ENCODE peak calls at places on chromosomes 3 and 15, in five cellular contexts. Y is astrocyte of the cerebellum; C is stimulated activated CD8-positive, alpha-beta memory T cell treated with anti-CD3 and anti-CD28 coated beads, Interleukin-15, amount 100 ng/mL, for 4 hours; X is GM20000; P is kidney epithelial cell. E is an unnamed sample.

GRCh38 chr15:64019764-64020163 is 26.5 kb downstream of the DAPK2 start:
- DNase-seq in Y (no peak), C (no peak), X (no peak), P (no peak), E (peak; percentile 64)

GRCh38 chr3:177705976-177706866 is 508.9 kb upstream of the TBL1XR1 start:
- DNase-seq in Y (no peak), C (no peak), X (no peak), P (no peak), E (no peak)

GRCh38 chr15:80404719-80405553 is 754 bp downstream of the ARNT2 start:
- DNase-seq in Y (no peak), C (no peak), X (peak; percentile 44), P (no peak), E (no peak)

GRCh38 chr15:67174864-67175573 is 79.4 kb downstream of the AAGAB start:
- DNase-seq in Y (no peak), C (no peak), X (no peak), P (peak; percentile 95), E (no peak)

GRCh38 chr3:72576563-72576962 is 271.7 kb downstream of the SHQ1 start:
- DNase-seq in Y (no peak), C (no peak), X (no peak), P (no peak), E (no peak)

GRCh38 chr15:80480171-80480811 is 76.1 kb downstream of the ARNT2 start:
- DNase-seq in Y (no peak), C (no peak), X (no peak), P (no peak), E (peak; percentile 15)

GRCh38 chr3:37534940-37535339 is 326.7 kb upstream of the CTDSPL start:
- DNase-seq in Y (no peak), C (no peak), X (no peak), P (no peak), E (no peak)

GRCh38 chr3:78255403-78255802 is 1215.5 kb downstream of the ROBO2 start:
- DNase-seq in Y (no peak), C (no peak), X (no peak), P (no peak), E (no peak)

GRCh38 chr3:142275856-142276255 is 50.5 kb upstream of the GK5 start:
- DNase-seq in Y (peak; percentile 2), C (no peak), X (no peak), P (no peak), E (no peak)

GRCh38 chr3:14898929-14899328 is 48.5 kb upstream of the NR2C2 start:
- DNase-seq in Y (no peak), C (no peak), X (no peak), P (no peak), E (no peak)

GRCh38 chr3:98884675-98885371 is 16.7 kb downstream of the DCBLD2 start:
- DNase-seq in Y (no peak), C (no peak), X (no peak), P (no peak), E (no peak)

GRCh38 chr3:30273304-30274072 is 332.9 kb upstream of the TGFBR2 start:
- DNase-seq in Y (peak; percentile 26), C (no peak), X (no peak), P (no peak), E (no peak)

GRCh38 chr3:176953106-176954080 is 243.9 kb downstream of the TBL1XR1 start:
- DNase-seq in Y (no peak), C (no peak), X (no peak), P (no peak), E (no peak)

GRCh38 chr15:68511073-68511991 is 67.5 kb upstream of the CORO2B start:
- DNase-seq in Y (peak; percentile 76), C (no peak), X (no peak), P (no peak), E (no peak)

GRCh38 chr3:197559662-197560061 is 3.9 kb upstream of the BDH1 start:
- DNase-seq in Y (no peak), C (no peak), X (no peak), P (no peak), E (no peak)

GRCh38 chr15:76840830-76841460 is 64.2 kb downstream of the SCAPER start:
- DNase-seq in Y (peak; percentile 27), C (no peak), X (peak; percentile 16), P (no peak), E (peak; percentile 26)

GRCh38 chr3:131435000-131435399 is 53.4 kb downstream of the NUDT16 start:
- DNase-seq in Y (no peak), C (no peak), X (no peak), P (no peak), E (no peak)

GRCh38 chr3:192564611-192565010 is 162.7 kb downstream of the FGF12 start:
- DNase-seq in Y (no peak), C (no peak), X (no peak), P (no peak), E (no peak)

GRCh38 chr3:63914312-63914711 is 2.1 kb upstream of the SCAANT1 start:
- DNase-seq in Y (peak; percentile 16), C (no peak), X (no peak), P (no peak), E (no peak)

GRCh38 chr3:110624571-110624970 is 447.0 kb upstream of the NECTIN3 start:
- DNase-seq in Y (no peak), C (no peak), X (no peak), P (no peak), E (no peak)

GRCh38 chr3:86175593-86175992 is 815.4 kb downstream of the VGLL3 start:
- DNase-seq in Y (no peak), C (no peak), X (no peak), P (no peak), E (no peak)

GRCh38 chr15:69749797-69750196 is 297.2 kb downstream of the RPLP1 start:
- DNase-seq in Y (no peak), C (no peak), X (peak; percentile 42), P (no peak), E (no peak)

GRCh38 chr3:126781406-126781805 is 77.4 kb downstream of the CHCHD6 start:
- DNase-seq in Y (no peak), C (no peak), X (no peak), P (no peak), E (no peak)

GRCh38 chr3:183132409-183132808 is 30.1 kb downstream of the LAMP3 start:
- DNase-seq in Y (no peak), C (no peak), X (no peak), P (no peak), E (no peak)

GRCh38 chr3:26964313-26964712 is 341.7 kb downstream of the LRRC3B start:
- DNase-seq in Y (no peak), C (no peak), X (no peak), P (no peak), E (no peak)

GRCh38 chr15:26352406-26352805 is 420.5 kb downstream of the GABRB3 start:
- DNase-seq in Y (no peak), C (no peak), X (no peak), P (no peak), E (no peak)